ENCODE peak calls at places on chromosomes 1 and 21, in nine cellular contexts. T is T-helper 2 cell; O is cardiac fibroblast; I is progenitor cell of endocrine pancreas; U is pons; K is SHP77; Y is activated T-cell treated with anti-CD3 and anti-CD28 coated beads, Interleukin-2, amount 50 U/mL, for 4 hours; S is HFFc6; G is BJ. B is an unnamed sample.

GRCh38 chr1:200409761-200410565 is at the start of gene ZNF281:
- DNase-seq in T (peak), O (peak), I (peak), U (peak), K (peak), Y (peak), S (peak), G (peak), B (peak)

GRCh38 chr1:104238991-104239390 is 489.3 kb downstream of the AMY1C start:
- DNase-seq in T (no peak), O (no peak), I (no peak), U (no peak), K (no peak), Y (no peak), S (no peak), G (no peak), B (no peak)

GRCh38 chr1:92728687-92729086 is 56.2 kb downstream of the EVI5 start:
- DNase-seq in T (no peak), O (peak), I (no peak), U (no peak), K (no peak), Y (no peak), S (no peak), G (no peak), B (no peak)

GRCh38 chr1:23187637-23188036 is 19.0 kb upstream of the LUZP1 start:
- DNase-seq in T (no peak), O (no peak), I (no peak), U (no peak), K (no peak), Y (no peak), S (no peak), G (no peak), B (no peak)

GRCh38 chr21:27366846-27367245 is 400.0 kb upstream of the ADAMTS5 start:
- DNase-seq in T (no peak), O (no peak), I (no peak), U (no peak), K (no peak), Y (no peak), S (peak), G (no peak), B (no peak)

GRCh38 chr1:160454371-160455152 is 54.2 kb downstream of the VANGL2 start:
- DNase-seq in T (no peak), O (no peak), I (no peak), U (no peak), K (no peak), Y (no peak), S (no peak), G (no peak), B (no peak)

GRCh38 chr1:18468570-18468969 is 12.2 kb upstream of the KLHDC7A start:
- DNase-seq in T (no peak), O (no peak), I (no peak), U (no peak), K (no peak), Y (no peak), S (no peak), G (no peak), B (no peak)

GRCh38 chr21:35106246-35106835 is 57.2 kb upstream of the RUNX1 start:
- DNase-seq in T (no peak), O (peak), I (no peak), U (no peak), K (no peak), Y (no peak), S (no peak), G (no peak), B (no peak)

GRCh38 chr1:191572479-191572878 is 585.8 kb upstream of the RGS18 start:
- DNase-seq in T (no peak), O (no peak), I (no peak), U (no peak), K (no peak), Y (no peak), S (no peak), G (no peak), B (no peak)

GRCh38 chr1:192538407-192539311 is 36.9 kb upstream of the RGS1 start:
- DNase-seq in T (no peak), O (peak), I (no peak), U (no peak), K (no peak), Y (no peak), S (no peak), G (no peak), B (no peak)

GRCh38 chr1:181662606-181663005 is 179.3 kb downstream of the CACNA1E start:
- DNase-seq in T (no peak), O (no peak), I (no peak), U (no peak), K (no peak), Y (no peak), S (no peak), G (no peak), B (no peak)

GRCh38 chr1:172476218-172476811 is 32.4 kb upstream of the PIGC start:
- DNase-seq in T (no peak), O (no peak), I (no peak), U (no peak), K (no peak), Y (no peak), S (no peak), G (no peak), B (no peak)

GRCh38 chr1:205916541-205916940 is 26.7 kb downstream of the SLC26A9 start:
- DNase-seq in T (no peak), O (no peak), I (no peak), U (no peak), K (no peak), Y (no peak), S (peak), G (no peak), B (peak)

GRCh38 chr21:44868707-44869106 is 4.8 kb downstream of the PTTG1IP start:
- DNase-seq in T (no peak), O (no peak), I (no peak), U (no peak), K (no peak), Y (no peak), S (no peak), G (no peak), B (no peak)

GRCh38 chr1:168112673-168113305 is 23.9 kb downstream of the GPR161 start:
- DNase-seq in T (no peak), O (peak), I (no peak), U (no peak), K (peak), Y (peak), S (peak), G (no peak), B (no peak)

GRCh38 chr1:168674252-168674651 is 54.8 kb downstream of the DPT start:
- DNase-seq in T (no peak), O (no peak), I (no peak), U (peak), K (no peak), Y (no peak), S (no peak), G (no peak), B (no peak)

GRCh38 chr1:5915587-5916571 is 76.3 kb downstream of the NPHP4 start:
- DNase-seq in T (no peak), O (peak), I (no peak), U (peak), K (no peak), Y (no peak), S (peak), G (no peak), B (peak)

GRCh38 chr1:10210841-10211804 is 753 bp downstream of the KIF1B start:
- DNase-seq in T (no peak), O (peak), I (peak), U (peak), K (peak), Y (peak), S (peak), G (peak), B (peak)

GRCh38 chr21:43762303-43763128 is 13.6 kb downstream of the CSTB start:
- DNase-seq in T (no peak), O (no peak), I (no peak), U (no peak), K (no peak), Y (no peak), S (no peak), G (no peak), B (no peak)

GRCh38 chr1:43315963-43316737 is 15.4 kb downstream of the TIE1 start:
- DNase-seq in T (no peak), O (peak), I (no peak), U (no peak), K (no peak), Y (no peak), S (no peak), G (no peak), B (no peak)

GRCh38 chr1:17338706-17339493 is 30.9 kb downstream of the PADI4 start:
- DNase-seq in T (no peak), O (no peak), I (no peak), U (no peak), K (no peak), Y (no peak), S (no peak), G (no peak), B (no peak)

GRCh38 chr1:241640149-241640866 is at the start of the genes CHML and OPN3:
- DNase-seq in T (peak), O (peak), I (peak), U (peak), K (peak), Y (peak), S (peak), G (peak), B (peak)

GRCh38 chr1:58282623-58283022 is 263.9 kb downstream of the OMA1 start:
- DNase-seq in T (no peak), O (no peak), I (no peak), U (no peak), K (no peak), Y (no peak), S (no peak), G (no peak), B (no peak)

GRCh38 chr1:102593276-102593675 is 515.0 kb downstream of the COL11A1 start:
- DNase-seq in T (no peak), O (no peak), I (no peak), U (no peak), K (no peak), Y (no peak), S (peak), G (no peak), B (no peak)

GRCh38 chr1:193348126-193349045 is 162.0 kb upstream of the B3GALT2 start:
- DNase-seq in T (no peak), O (peak), I (no peak), U (no peak), K (no peak), Y (no peak), S (peak), G (no peak), B (peak)

GRCh38 chr1:101253976-101254660 is 17.3 kb downstream of the S1PR1 start:
- DNase-seq in T (no peak), O (peak), I (no peak), U (no peak), K (no peak), Y (no peak), S (peak), G (no peak), B (peak)

GRCh38 chr1:17639703-17640340 is 100.3 kb downstream of the ARHGEF10L start:
- DNase-seq in T (no peak), O (no peak), I (no peak), U (no peak), K (no peak), Y (no peak), S (no peak), G (no peak), B (no peak)

GRCh38 chr1:152980676-152981075 is 3.2 kb upstream of the SPRR1A start:
- DNase-seq in T (no peak), O (no peak), I (no peak), U (no peak), K (no peak), Y (no peak), S (no peak), G (no peak), B (no peak)

GRCh38 chr21:43907751-43908150 is 42.7 kb downstream of the AGPAT3 start:
- DNase-seq in T (no peak), O (no peak), I (no peak), U (no peak), K (no peak), Y (no peak), S (no peak), G (no peak), B (no peak)

GRCh38 chr1:241323510-241323909 is 33.5 kb downstream of the RGS7 start:
- DNase-seq in T (no peak), O (peak), I (peak), U (no peak), K (no peak), Y (no peak), S (peak), G (no peak), B (peak)

GRCh38 chr1:155072531-155073289 is 5.9 kb upstream of the EFNA3 start:
- DNase-seq in T (no peak), O (no peak), I (no peak), U (no peak), K (no peak), Y (no peak), S (no peak), G (no peak), B (no peak)

GRCh38 chr1:197521118-197521739 is 253.2 kb downstream of the CRB1 start:
- DNase-seq in T (no peak), O (peak), I (peak), U (peak), K (peak), Y (no peak), S (peak), G (peak), B (peak)

GRCh38 chr1:26744075-26744958 is 43.4 kb upstream of the PIGV start:
- DNase-seq in T (peak), O (peak), I (no peak), U (peak), K (peak), Y (peak), S (peak), G (peak), B (peak)

GRCh38 chr21:8991088-8991907 is 1530.1 kb upstream of the TPTE start:
- DNase-seq in T (no peak), O (no peak), I (no peak), U (no peak), K (peak), Y (no peak), S (no peak), G (no peak), B (no peak)

GRCh38 chr1:151720974-151721787 is at the start of gene RIIAD1:
- DNase-seq in T (peak), O (peak), I (no peak), U (no peak), K (peak), Y (peak), S (no peak), G (no peak), B (peak)

GRCh38 chr1:5297199-5297877 is 642.9 kb downstream of the AJAP1 start:
- DNase-seq in T (no peak), O (no peak), I (no peak), U (peak), K (peak), Y (no peak), S (no peak), G (no peak), B (no peak)

GRCh38 chr1:5934058-5934884 is 58.0 kb downstream of the NPHP4 start:
- DNase-seq in T (no peak), O (no peak), I (no peak), U (no peak), K (no peak), Y (no peak), S (no peak), G (no peak), B (no peak)

GRCh38 chr1:96211166-96211565 is 510.4 kb upstream of the PTBP2 start:
- DNase-seq in T (no peak), O (no peak), I (no peak), U (no peak), K (no peak), Y (no peak), S (no peak), G (no peak), B (no peak)

GRCh38 chr1:171801395-171801990 is 20.0 kb downstream of the METTL13 start:
- DNase-seq in T (no peak), O (peak), I (no peak), U (peak), K (peak), Y (no peak), S (peak), G (no peak), B (peak)

B was measured in GM03348.